ENCODE peak calls at places on chromosome 13, in seven cellular contexts. One of them, this sample, is unnamed. For H3K27me3, the result is how much of the 10 kb centered on the place peaks cover.

GRCh38 chr13:109870281-109871017 is 84.1 kb upstream of the IRS2 start:
- DNase-seq in heart right ventricle: no peak
- DNase-seq in thoracic aorta: no peak
- DNase-seq in fibroblast of lung: no peak
- DNase-seq in lower lobe of right lung: no peak
- DNase-seq in HL-60: no peak
- DNase-seq in dorsolateral prefrontal cortex: no peak
- DNase-seq in this sample: no peak

GRCh38 chr13:26557393-26558073 is at the start of gene WASF3:
- DNase-seq in heart right ventricle: peak
- DNase-seq in lower lobe of right lung: peak
- DNase-seq in thoracic aorta: peak
- DNase-seq in HL-60: peak
- DNase-seq in fibroblast of lung: peak
- DNase-seq in dorsolateral prefrontal cortex: peak
- DNase-seq in this sample: peak

GRCh38 chr13:71773534-71773933 is 93.5 kb downstream of the DACH1 start:
- DNase-seq in heart right ventricle: no peak
- DNase-seq in thoracic aorta: no peak
- DNase-seq in HL-60: no peak
- DNase-seq in dorsolateral prefrontal cortex: no peak
- DNase-seq in fibroblast of lung: no peak
- DNase-seq in lower lobe of right lung: no peak
- DNase-seq in this sample: no peak

GRCh38 chr13:98097749-98098148 is 45.1 kb upstream of the FARP1 start:
- DNase-seq in HL-60: no peak
- DNase-seq in heart right ventricle: no peak
- DNase-seq in fibroblast of lung: no peak
- DNase-seq in lower lobe of right lung: no peak
- DNase-seq in dorsolateral prefrontal cortex: no peak
- DNase-seq in thoracic aorta: no peak
- DNase-seq in this sample: no peak

GRCh38 chr13:21872795-21873194 is 201.9 kb downstream of the FGF9 start:
- DNase-seq in HL-60: no peak
- DNase-seq in dorsolateral prefrontal cortex: no peak
- DNase-seq in fibroblast of lung: no peak
- DNase-seq in lower lobe of right lung: no peak
- DNase-seq in thoracic aorta: no peak
- DNase-seq in heart right ventricle: no peak
- DNase-seq in this sample: no peak

GRCh38 chr13:112370311-112370710 is 5.8 kb upstream of the SPACA7 start:
- DNase-seq in fibroblast of lung: no peak
- DNase-seq in lower lobe of right lung: no peak
- DNase-seq in heart right ventricle: no peak
- DNase-seq in thoracic aorta: no peak
- DNase-seq in dorsolateral prefrontal cortex: no peak
- DNase-seq in HL-60: no peak
- DNase-seq in this sample: no peak

GRCh38 chr13:28574617-28575142 is 79.8 kb upstream of the FLT1 start:
- DNase-seq in HL-60: peak
- DNase-seq in lower lobe of right lung: no peak
- DNase-seq in fibroblast of lung: peak
- DNase-seq in dorsolateral prefrontal cortex: no peak
- DNase-seq in thoracic aorta: no peak
- DNase-seq in heart right ventricle: peak
- DNase-seq in this sample: no peak

GRCh38 chr13:59356607-59357006 is 807.1 kb downstream of the DIAPH3 start:
- DNase-seq in fibroblast of lung: peak
- DNase-seq in dorsolateral prefrontal cortex: peak
- DNase-seq in lower lobe of right lung: peak
- DNase-seq in heart right ventricle: peak
- DNase-seq in HL-60: peak
- DNase-seq in thoracic aorta: no peak
- DNase-seq in this sample: peak

GRCh38 chr13:46606915-46607413 is 54.0 kb downstream of the LRCH1 start:
- DNase-seq in dorsolateral prefrontal cortex: no peak
- DNase-seq in heart right ventricle: no peak
- DNase-seq in fibroblast of lung: no peak
- DNase-seq in lower lobe of right lung: no peak
- DNase-seq in HL-60: no peak
- DNase-seq in thoracic aorta: no peak
- DNase-seq in this sample: no peak

GRCh38 chr13:77381059-77381458 is 54.2 kb upstream of the MYCBP2 start:
- DNase-seq in dorsolateral prefrontal cortex: no peak
- DNase-seq in fibroblast of lung: no peak
- DNase-seq in thoracic aorta: no peak
- DNase-seq in heart right ventricle: no peak
- DNase-seq in lower lobe of right lung: no peak
- DNase-seq in HL-60: no peak
- DNase-seq in this sample: no peak

GRCh38 chr13:77379508-77379907 is 52.6 kb upstream of the MYCBP2 start:
- DNase-seq in lower lobe of right lung: no peak
- DNase-seq in heart right ventricle: no peak
- DNase-seq in HL-60: no peak
- DNase-seq in fibroblast of lung: no peak
- DNase-seq in thoracic aorta: no peak
- DNase-seq in dorsolateral prefrontal cortex: no peak
- DNase-seq in this sample: no peak

GRCh38 chr13:77375554-77375953 is 48.7 kb upstream of the MYCBP2 start:
- DNase-seq in heart right ventricle: no peak
- DNase-seq in lower lobe of right lung: no peak
- DNase-seq in HL-60: no peak
- DNase-seq in thoracic aorta: no peak
- DNase-seq in dorsolateral prefrontal cortex: no peak
- DNase-seq in fibroblast of lung: peak
- DNase-seq in this sample: no peak

GRCh38 chr13:77377016-77377415 is 50.1 kb upstream of the MYCBP2 start:
- DNase-seq in lower lobe of right lung: no peak
- DNase-seq in HL-60: no peak
- DNase-seq in heart right ventricle: no peak
- DNase-seq in dorsolateral prefrontal cortex: no peak
- DNase-seq in fibroblast of lung: no peak
- DNase-seq in thoracic aorta: no peak
- DNase-seq in this sample: no peak

GRCh38 chr13:77378662-77379061 is 51.8 kb upstream of the MYCBP2 start:
- DNase-seq in HL-60: no peak
- DNase-seq in lower lobe of right lung: no peak
- DNase-seq in heart right ventricle: no peak
- DNase-seq in fibroblast of lung: no peak
- DNase-seq in thoracic aorta: no peak
- DNase-seq in dorsolateral prefrontal cortex: no peak
- DNase-seq in this sample: no peak
- H3K27me3 ChIP-seq in HL-60: under half
- H3K27me3 ChIP-seq in lower lobe of right lung: under half
- H3K27me3 ChIP-seq in heart right ventricle: under half
- H3K27me3 ChIP-seq in fibroblast of lung: under half
- H3K27me3 ChIP-seq in thoracic aorta: under half
- H3K27me3 ChIP-seq in dorsolateral prefrontal cortex: under half
- H3K27me3 ChIP-seq in this sample: under half

DNA sequence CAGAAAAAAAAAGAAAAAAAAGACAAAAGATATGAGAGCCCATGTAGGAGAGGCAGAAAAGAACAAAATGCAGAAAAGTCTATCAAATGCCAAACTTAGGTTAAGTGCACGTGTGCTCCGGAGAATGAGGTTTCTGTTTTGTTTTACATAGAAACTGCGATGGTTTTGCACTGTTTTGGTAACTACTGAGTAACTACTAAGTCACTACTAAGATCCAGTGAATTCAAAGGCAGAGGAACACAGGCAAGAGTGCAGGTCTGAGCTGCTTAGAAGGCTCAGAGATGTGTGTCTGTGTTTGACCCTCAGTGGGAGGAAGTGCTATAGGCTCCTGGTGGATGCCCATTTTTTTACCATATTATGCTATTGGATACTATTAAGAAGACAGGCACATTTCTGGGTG is 299.3 kb downstream of the NDFIP2 start:
- DNase-seq in heart right ventricle: no peak
- DNase-seq in fibroblast of lung: peak
- DNase-seq in dorsolateral prefrontal cortex: no peak
- DNase-seq in lower lobe of right lung: no peak
- DNase-seq in thoracic aorta: no peak
- DNase-seq in HL-60: no peak
- DNase-seq in this sample: no peak
- H3K4me3 ChIP-seq in heart right ventricle: no peak
- H3K4me3 ChIP-seq in fibroblast of lung: peak
- H3K4me3 ChIP-seq in dorsolateral prefrontal cortex: no peak
- H3K4me3 ChIP-seq in lower lobe of right lung: no peak
- H3K4me3 ChIP-seq in thoracic aorta: peak
- H3K4me3 ChIP-seq in HL-60: no peak
- H3K4me3 ChIP-seq in this sample: no peak

GRCh38 chr13:91504216-91504615 is 105.8 kb downstream of the GPC5 start:
- DNase-seq in heart right ventricle: no peak
- DNase-seq in fibroblast of lung: no peak
- DNase-seq in lower lobe of right lung: no peak
- DNase-seq in dorsolateral prefrontal cortex: no peak
- DNase-seq in HL-60: no peak
- DNase-seq in thoracic aorta: no peak
- DNase-seq in this sample: no peak

GRCh38 chr13:91493442-91493841 is 95.0 kb downstream of the GPC5 start:
- DNase-seq in lower lobe of right lung: no peak
- DNase-seq in fibroblast of lung: no peak
- DNase-seq in heart right ventricle: no peak
- DNase-seq in dorsolateral prefrontal cortex: no peak
- DNase-seq in HL-60: no peak
- DNase-seq in thoracic aorta: no peak
- DNase-seq in this sample: no peak

DNA sequence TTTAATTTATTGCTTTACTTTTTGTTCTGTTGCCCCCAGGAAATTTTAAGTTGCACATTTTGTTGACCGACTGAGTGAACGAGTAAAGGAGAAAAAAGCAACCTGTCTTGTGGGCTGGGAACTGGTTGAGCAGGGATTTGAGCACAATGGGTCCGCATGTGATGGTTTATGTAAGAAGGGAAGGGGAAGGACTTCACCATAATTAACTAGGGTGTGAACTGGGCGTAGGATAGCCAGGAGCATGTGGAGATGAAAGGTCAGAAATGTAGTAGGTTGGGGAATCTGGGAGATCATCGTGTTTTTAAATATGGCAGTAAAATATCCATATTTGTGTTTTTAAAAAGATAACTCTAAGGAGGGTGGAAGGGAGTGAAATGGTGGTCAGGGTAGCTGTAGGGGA is 99.9 kb downstream of the GPC5 start:
- DNase-seq in lower lobe of right lung: no peak
- DNase-seq in heart right ventricle: no peak
- DNase-seq in thoracic aorta: no peak
- DNase-seq in dorsolateral prefrontal cortex: no peak
- DNase-seq in fibroblast of lung: no peak
- DNase-seq in HL-60: no peak
- DNase-seq in this sample: no peak
- TF ChIP-seq CTCF in lower lobe of right lung: no peak
- TF ChIP-seq CTCF in heart right ventricle: no peak
- TF ChIP-seq CTCF in thoracic aorta: no peak
- TF ChIP-seq CTCF in dorsolateral prefrontal cortex: no peak
- TF ChIP-seq CTCF in fibroblast of lung: no peak
- TF ChIP-seq CTCF in HL-60: no peak
- TF ChIP-seq CTCF in this sample: no peak

GRCh38 chr13:94711561-94712286 is 621 bp downstream of the SOX21 start:
- DNase-seq in lower lobe of right lung: no peak
- DNase-seq in dorsolateral prefrontal cortex: no peak
- DNase-seq in fibroblast of lung: peak
- DNase-seq in HL-60: peak
- DNase-seq in thoracic aorta: no peak
- DNase-seq in heart right ventricle: no peak
- DNase-seq in this sample: no peak
- H3K27me3 ChIP-seq in lower lobe of right lung: half or more
- H3K27me3 ChIP-seq in dorsolateral prefrontal cortex: half or more
- H3K27me3 ChIP-seq in fibroblast of lung: half or more
- H3K27me3 ChIP-seq in HL-60: half or more
- H3K27me3 ChIP-seq in thoracic aorta: under half
- H3K27me3 ChIP-seq in heart right ventricle: under half
- H3K27me3 ChIP-seq in this sample: under half

GRCh38 chr13:50357136-50357535 is 341.9 kb downstream of the KCNRG start:
- DNase-seq in fibroblast of lung: no peak
- DNase-seq in lower lobe of right lung: no peak
- DNase-seq in HL-60: no peak
- DNase-seq in heart right ventricle: no peak
- DNase-seq in dorsolateral prefrontal cortex: no peak
- DNase-seq in thoracic aorta: no peak
- DNase-seq in this sample: no peak

GRCh38 chr13:50358221-50358620 is 343.0 kb downstream of the KCNRG start:
- DNase-seq in lower lobe of right lung: no peak
- DNase-seq in heart right ventricle: peak
- DNase-seq in HL-60: no peak
- DNase-seq in dorsolateral prefrontal cortex: peak
- DNase-seq in fibroblast of lung: peak
- DNase-seq in thoracic aorta: no peak
- DNase-seq in this sample: no peak

GRCh38 chr13:50355797-50356196 is 340.6 kb downstream of the KCNRG start:
- DNase-seq in HL-60: no peak
- DNase-seq in thoracic aorta: no peak
- DNase-seq in heart right ventricle: no peak
- DNase-seq in fibroblast of lung: no peak
- DNase-seq in dorsolateral prefrontal cortex: no peak
- DNase-seq in lower lobe of right lung: no peak
- DNase-seq in this sample: no peak

GRCh38 chr13:50358715-50359367 is 343.6 kb downstream of the KCNRG start:
- DNase-seq in HL-60: no peak
- DNase-seq in dorsolateral prefrontal cortex: no peak
- DNase-seq in fibroblast of lung: no peak
- DNase-seq in lower lobe of right lung: no peak
- DNase-seq in heart right ventricle: no peak
- DNase-seq in thoracic aorta: no peak
- DNase-seq in this sample: no peak

DNA sequence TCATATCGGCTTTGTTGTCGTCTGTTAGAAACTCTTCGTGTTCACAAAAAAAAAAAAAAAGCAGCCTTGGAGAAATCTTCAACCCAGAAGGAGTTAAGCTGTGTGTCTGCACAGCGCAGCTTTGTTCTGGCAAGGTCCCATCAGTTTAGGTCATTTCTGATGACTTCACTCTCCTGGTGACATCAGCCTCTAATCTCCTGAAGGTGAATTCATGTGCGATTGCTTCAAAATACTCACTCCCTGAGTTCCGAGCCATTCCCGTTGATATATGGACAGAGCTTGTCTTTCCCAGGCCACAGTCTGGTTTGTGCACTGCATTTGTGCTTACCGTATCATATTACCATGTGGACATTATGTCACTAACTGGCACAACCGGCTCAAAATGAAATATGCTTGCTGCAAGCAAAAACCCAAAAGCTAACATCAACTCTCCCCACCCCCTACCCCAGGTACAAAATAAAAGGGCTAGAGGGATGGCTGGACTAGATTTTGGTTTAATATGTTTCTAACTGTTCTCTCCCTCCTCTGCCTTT is 342.4 kb downstream of the KCNRG start:
- DNase-seq in fibroblast of lung: peak
- DNase-seq in thoracic aorta: no peak
- DNase-seq in HL-60: no peak
- DNase-seq in dorsolateral prefrontal cortex: no peak
- DNase-seq in heart right ventricle: peak
- DNase-seq in lower lobe of right lung: no peak
- DNase-seq in this sample: peak
- H3K4me3 ChIP-seq in fibroblast of lung: no peak
- H3K4me3 ChIP-seq in thoracic aorta: peak
- H3K4me3 ChIP-seq in HL-60: no peak
- H3K4me3 ChIP-seq in dorsolateral prefrontal cortex: no peak
- H3K4me3 ChIP-seq in heart right ventricle: no peak
- H3K4me3 ChIP-seq in lower lobe of right lung: no peak
- H3K4me3 ChIP-seq in this sample: no peak